ENCODE peak calls at places on chromosomes 2 and 18, in seven cellular contexts. One of them, this sample, is unnamed. For H3K27me3 and H3K9me3, the result is how much of the 10 kb centered on the place peaks cover.

GRCh38 chr2:218691234-218691633 is 19.3 kb downstream of the STK36 start:
- DNase-seq in CD8-positive, alpha-beta memory T cell: no peak
- DNase-seq in IMR-90: peak
- DNase-seq in adrenal gland: peak
- DNase-seq in neuronal stem cell: no peak
- DNase-seq in heart left ventricle: no peak
- DNase-seq in mammary epithelial cell: no peak
- DNase-seq in this sample: no peak

GRCh38 chr2:44075536-44075935 is 79.7 kb upstream of the LRPPRC start:
- DNase-seq in CD8-positive, alpha-beta memory T cell: no peak
- DNase-seq in IMR-90: peak
- DNase-seq in adrenal gland: no peak
- DNase-seq in neuronal stem cell: no peak
- DNase-seq in heart left ventricle: no peak
- DNase-seq in mammary epithelial cell: no peak
- DNase-seq in this sample: no peak

GRCh38 chr2:86213056-86213455 is 13.8 kb downstream of the MRPL35 start:
- DNase-seq in CD8-positive, alpha-beta memory T cell: no peak
- DNase-seq in IMR-90: no peak
- DNase-seq in adrenal gland: no peak
- DNase-seq in neuronal stem cell: no peak
- DNase-seq in heart left ventricle: no peak
- DNase-seq in mammary epithelial cell: no peak
- DNase-seq in this sample: no peak

GRCh38 chr18:61528961-61529360 is 195.7 kb downstream of the CDH20 start:
- DNase-seq in CD8-positive, alpha-beta memory T cell: no peak
- DNase-seq in IMR-90: no peak
- DNase-seq in adrenal gland: no peak
- DNase-seq in neuronal stem cell: no peak
- DNase-seq in heart left ventricle: no peak
- DNase-seq in mammary epithelial cell: no peak
- DNase-seq in this sample: no peak

GRCh38 chr18:55322176-55322735 is 265.7 kb downstream of the TCF4 start:
- DNase-seq in CD8-positive, alpha-beta memory T cell: no peak
- DNase-seq in IMR-90: peak
- DNase-seq in adrenal gland: peak
- DNase-seq in neuronal stem cell: peak
- DNase-seq in heart left ventricle: peak
- DNase-seq in mammary epithelial cell: peak
- DNase-seq in this sample: peak

GRCh38 chr2:69299772-69300516 is 87.1 kb downstream of the GFPT1 start:
- DNase-seq in CD8-positive, alpha-beta memory T cell: no peak
- DNase-seq in IMR-90: no peak
- DNase-seq in adrenal gland: no peak
- DNase-seq in neuronal stem cell: no peak
- DNase-seq in heart left ventricle: no peak
- DNase-seq in mammary epithelial cell: no peak
- DNase-seq in this sample: no peak

GRCh38 chr18:24633121-24633520 is 172.7 kb downstream of the HRH4 start:
- DNase-seq in CD8-positive, alpha-beta memory T cell: no peak
- DNase-seq in IMR-90: peak
- DNase-seq in adrenal gland: no peak
- DNase-seq in neuronal stem cell: no peak
- DNase-seq in heart left ventricle: no peak
- DNase-seq in mammary epithelial cell: peak
- DNase-seq in this sample: no peak

GRCh38 chr2:236685361-236685760 is 115.7 kb downstream of the ACKR3 start:
- DNase-seq in CD8-positive, alpha-beta memory T cell: no peak
- DNase-seq in IMR-90: no peak
- DNase-seq in adrenal gland: peak
- DNase-seq in neuronal stem cell: no peak
- DNase-seq in heart left ventricle: no peak
- DNase-seq in mammary epithelial cell: no peak
- DNase-seq in this sample: no peak

GRCh38 chr2:43218550-43219382 is 7.6 kb downstream of the ZFP36L2 start:
- DNase-seq in CD8-positive, alpha-beta memory T cell: peak
- DNase-seq in IMR-90: peak
- DNase-seq in adrenal gland: peak
- DNase-seq in neuronal stem cell: no peak
- DNase-seq in heart left ventricle: peak
- DNase-seq in mammary epithelial cell: peak
- DNase-seq in this sample: peak

GRCh38 chr2:71261534-71261933 is 34.6 kb upstream of the PAIP2B start:
- DNase-seq in CD8-positive, alpha-beta memory T cell: no peak
- DNase-seq in IMR-90: no peak
- DNase-seq in adrenal gland: peak
- DNase-seq in neuronal stem cell: no peak
- DNase-seq in heart left ventricle: peak
- DNase-seq in mammary epithelial cell: no peak
- DNase-seq in this sample: no peak
- H3K27me3 ChIP-seq in CD8-positive, alpha-beta memory T cell: under half
- H3K27me3 ChIP-seq in IMR-90: under half
- H3K27me3 ChIP-seq in adrenal gland: under half
- H3K27me3 ChIP-seq in neuronal stem cell: under half
- H3K27me3 ChIP-seq in heart left ventricle: under half
- H3K27me3 ChIP-seq in mammary epithelial cell: under half
- H3K27me3 ChIP-seq in this sample: under half

GRCh38 chr18:69718912-69719547 is 228.6 kb downstream of the CD226 start:
- DNase-seq in CD8-positive, alpha-beta memory T cell: no peak
- DNase-seq in IMR-90: no peak
- DNase-seq in adrenal gland: no peak
- DNase-seq in neuronal stem cell: no peak
- DNase-seq in heart left ventricle: no peak
- DNase-seq in mammary epithelial cell: no peak
- DNase-seq in this sample: no peak
- H3K9me3 ChIP-seq in CD8-positive, alpha-beta memory T cell: under half
- H3K9me3 ChIP-seq in IMR-90: under half
- H3K9me3 ChIP-seq in adrenal gland: under half
- H3K9me3 ChIP-seq in neuronal stem cell: under half
- H3K9me3 ChIP-seq in heart left ventricle: under half
- H3K9me3 ChIP-seq in mammary epithelial cell: under half
- H3K9me3 ChIP-seq in this sample: under half

DNA sequence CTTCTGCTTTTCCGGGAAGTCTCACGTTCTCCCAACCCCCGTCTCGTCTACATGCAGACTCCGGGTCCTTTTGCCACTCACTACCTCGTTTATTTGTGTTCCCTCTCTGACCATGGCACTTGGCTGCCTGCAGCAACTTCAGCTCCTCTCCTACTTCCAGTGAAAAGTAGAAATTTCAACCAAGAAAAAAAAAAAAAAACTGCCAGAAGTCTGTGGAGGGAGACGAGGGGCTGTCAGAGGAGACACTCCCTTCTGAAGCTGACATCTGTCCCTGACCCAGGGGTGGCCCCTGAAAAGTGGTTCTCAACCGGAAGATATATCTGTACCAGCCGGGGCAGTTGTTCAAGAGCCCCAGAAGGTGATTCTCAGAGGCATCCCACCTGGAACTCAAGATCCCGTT is 742 bp upstream of the MYO5B start:
- DNase-seq in CD8-positive, alpha-beta memory T cell: no peak
- DNase-seq in IMR-90: no peak
- DNase-seq in adrenal gland: no peak
- DNase-seq in neuronal stem cell: no peak
- DNase-seq in heart left ventricle: no peak
- DNase-seq in mammary epithelial cell: no peak
- DNase-seq in this sample: no peak
- H3K27me3 ChIP-seq in CD8-positive, alpha-beta memory T cell: under half
- H3K27me3 ChIP-seq in IMR-90: under half
- H3K27me3 ChIP-seq in adrenal gland: under half
- H3K27me3 ChIP-seq in neuronal stem cell: under half
- H3K27me3 ChIP-seq in heart left ventricle: under half
- H3K27me3 ChIP-seq in mammary epithelial cell: under half
- H3K27me3 ChIP-seq in this sample: half or more

GRCh38 chr2:777546-777945 is 100.3 kb upstream of the TMEM18 start:
- DNase-seq in CD8-positive, alpha-beta memory T cell: no peak
- DNase-seq in IMR-90: no peak
- DNase-seq in adrenal gland: no peak
- DNase-seq in neuronal stem cell: no peak
- DNase-seq in heart left ventricle: no peak
- DNase-seq in mammary epithelial cell: no peak
- DNase-seq in this sample: no peak
- H3K9me3 ChIP-seq in CD8-positive, alpha-beta memory T cell: under half
- H3K9me3 ChIP-seq in IMR-90: under half
- H3K9me3 ChIP-seq in adrenal gland: under half
- H3K9me3 ChIP-seq in neuronal stem cell: under half
- H3K9me3 ChIP-seq in heart left ventricle: under half
- H3K9me3 ChIP-seq in mammary epithelial cell: under half
- H3K9me3 ChIP-seq in this sample: under half

GRCh38 chr2:112021781-112022231 is 33.3 kb upstream of the TMEM87B start:
- DNase-seq in CD8-positive, alpha-beta memory T cell: no peak
- DNase-seq in IMR-90: peak
- DNase-seq in adrenal gland: no peak
- DNase-seq in neuronal stem cell: no peak
- DNase-seq in heart left ventricle: no peak
- DNase-seq in mammary epithelial cell: no peak
- DNase-seq in this sample: no peak

GRCh38 chr2:112021269-112021668 is 33.8 kb upstream of the TMEM87B start:
- DNase-seq in CD8-positive, alpha-beta memory T cell: no peak
- DNase-seq in IMR-90: no peak
- DNase-seq in adrenal gland: no peak
- DNase-seq in neuronal stem cell: no peak
- DNase-seq in heart left ventricle: no peak
- DNase-seq in mammary epithelial cell: no peak
- DNase-seq in this sample: no peak

GRCh38 chr2:112019510-112019909 is 35.6 kb upstream of the TMEM87B start:
- DNase-seq in CD8-positive, alpha-beta memory T cell: no peak
- DNase-seq in IMR-90: no peak
- DNase-seq in adrenal gland: no peak
- DNase-seq in neuronal stem cell: no peak
- DNase-seq in heart left ventricle: no peak
- DNase-seq in mammary epithelial cell: no peak
- DNase-seq in this sample: no peak

GRCh38 chr2:112018846-112019245 is 36.2 kb upstream of the TMEM87B start:
- DNase-seq in CD8-positive, alpha-beta memory T cell: no peak
- DNase-seq in IMR-90: no peak
- DNase-seq in adrenal gland: no peak
- DNase-seq in neuronal stem cell: no peak
- DNase-seq in heart left ventricle: no peak
- DNase-seq in mammary epithelial cell: no peak
- DNase-seq in this sample: no peak

GRCh38 chr2:112020561-112020960 is 34.5 kb upstream of the TMEM87B start:
- DNase-seq in CD8-positive, alpha-beta memory T cell: no peak
- DNase-seq in IMR-90: no peak
- DNase-seq in adrenal gland: no peak
- DNase-seq in neuronal stem cell: no peak
- DNase-seq in heart left ventricle: no peak
- DNase-seq in mammary epithelial cell: no peak
- DNase-seq in this sample: no peak
- H3K27me3 ChIP-seq in CD8-positive, alpha-beta memory T cell: under half
- H3K27me3 ChIP-seq in IMR-90: under half
- H3K27me3 ChIP-seq in adrenal gland: under half
- H3K27me3 ChIP-seq in neuronal stem cell: under half
- H3K27me3 ChIP-seq in heart left ventricle: under half
- H3K27me3 ChIP-seq in mammary epithelial cell: under half
- H3K27me3 ChIP-seq in this sample: under half

GRCh38 chr2:105398522-105399206 is at the start of gene FHL2:
- DNase-seq in CD8-positive, alpha-beta memory T cell: peak
- DNase-seq in IMR-90: peak
- DNase-seq in adrenal gland: peak
- DNase-seq in neuronal stem cell: peak
- DNase-seq in heart left ventricle: peak
- DNase-seq in mammary epithelial cell: peak
- DNase-seq in this sample: peak

GRCh38 chr2:105397025-105397722 is 1.7 kb downstream of the FHL2 start:
- DNase-seq in CD8-positive, alpha-beta memory T cell: no peak
- DNase-seq in IMR-90: no peak
- DNase-seq in adrenal gland: peak
- DNase-seq in neuronal stem cell: no peak
- DNase-seq in heart left ventricle: no peak
- DNase-seq in mammary epithelial cell: no peak
- DNase-seq in this sample: no peak

GRCh38 chr2:105399207-105399861 is 483 bp upstream of the FHL2 start:
- DNase-seq in CD8-positive, alpha-beta memory T cell: no peak
- DNase-seq in IMR-90: no peak
- DNase-seq in adrenal gland: peak
- DNase-seq in neuronal stem cell: no peak
- DNase-seq in heart left ventricle: no peak
- DNase-seq in mammary epithelial cell: no peak
- DNase-seq in this sample: no peak

GRCh38 chr2:105396254-105397024 is 2.4 kb downstream of the FHL2 start:
- DNase-seq in CD8-positive, alpha-beta memory T cell: no peak
- DNase-seq in IMR-90: peak
- DNase-seq in adrenal gland: peak
- DNase-seq in neuronal stem cell: no peak
- DNase-seq in heart left ventricle: no peak
- DNase-seq in mammary epithelial cell: peak
- DNase-seq in this sample: no peak

GRCh38 chr2:105397959-105398521 is 811 bp downstream of the FHL2 start:
- DNase-seq in CD8-positive, alpha-beta memory T cell: no peak
- DNase-seq in IMR-90: no peak
- DNase-seq in adrenal gland: peak
- DNase-seq in neuronal stem cell: no peak
- DNase-seq in heart left ventricle: no peak
- DNase-seq in mammary epithelial cell: no peak
- DNase-seq in this sample: no peak
- H3K9me3 ChIP-seq in CD8-positive, alpha-beta memory T cell: under half
- H3K9me3 ChIP-seq in IMR-90: under half
- H3K9me3 ChIP-seq in adrenal gland: under half
- H3K9me3 ChIP-seq in neuronal stem cell: under half
- H3K9me3 ChIP-seq in heart left ventricle: under half
- H3K9me3 ChIP-seq in mammary epithelial cell: under half
- H3K9me3 ChIP-seq in this sample: under half

GRCh38 chr2:104846955-104847820 is 6.7 kb upstream of the POU3F3 start:
- DNase-seq in CD8-positive, alpha-beta memory T cell: no peak
- DNase-seq in IMR-90: no peak
- DNase-seq in adrenal gland: no peak
- DNase-seq in neuronal stem cell: no peak
- DNase-seq in heart left ventricle: no peak
- DNase-seq in mammary epithelial cell: no peak
- DNase-seq in this sample: no peak

GRCh38 chr2:104846182-104846954 is 7.5 kb upstream of the POU3F3 start:
- DNase-seq in CD8-positive, alpha-beta memory T cell: no peak
- DNase-seq in IMR-90: no peak
- DNase-seq in adrenal gland: no peak
- DNase-seq in neuronal stem cell: no peak
- DNase-seq in heart left ventricle: no peak
- DNase-seq in mammary epithelial cell: no peak
- DNase-seq in this sample: no peak

GRCh38 chr2:104844813-104845551 is 8.9 kb upstream of the POU3F3 start:
- DNase-seq in CD8-positive, alpha-beta memory T cell: no peak
- DNase-seq in IMR-90: no peak
- DNase-seq in adrenal gland: no peak
- DNase-seq in neuronal stem cell: no peak
- DNase-seq in heart left ventricle: no peak
- DNase-seq in mammary epithelial cell: no peak
- DNase-seq in this sample: no peak

GRCh38 chr2:104847821-104848160 is 6.1 kb upstream of the POU3F3 start:
- DNase-seq in CD8-positive, alpha-beta memory T cell: no peak
- DNase-seq in IMR-90: no peak
- DNase-seq in adrenal gland: no peak
- DNase-seq in neuronal stem cell: no peak
- DNase-seq in heart left ventricle: no peak
- DNase-seq in mammary epithelial cell: no peak
- DNase-seq in this sample: no peak

DNA sequence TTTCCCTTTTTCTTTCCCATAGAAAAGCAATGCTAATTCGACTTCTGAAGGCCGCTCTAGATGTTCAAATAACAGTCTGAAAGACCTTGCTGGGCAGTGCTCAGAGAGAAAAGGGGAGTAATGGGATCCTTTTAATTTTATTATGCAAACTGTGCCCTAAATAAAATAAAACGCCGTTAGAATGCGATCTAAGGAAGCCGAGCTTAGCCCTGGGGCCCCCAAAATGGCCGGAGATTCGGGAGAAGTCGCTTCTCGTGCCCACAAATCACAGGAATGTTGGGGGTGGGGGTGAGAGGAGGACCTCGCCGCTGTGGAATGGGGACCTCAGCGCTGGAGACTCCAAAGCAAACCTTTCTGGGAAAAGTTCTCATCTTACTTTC is 8.4 kb upstream of the POU3F3 start:
- DNase-seq in CD8-positive, alpha-beta memory T cell: no peak
- DNase-seq in IMR-90: no peak
- DNase-seq in adrenal gland: no peak
- DNase-seq in neuronal stem cell: no peak
- DNase-seq in heart left ventricle: no peak
- DNase-seq in mammary epithelial cell: no peak
- DNase-seq in this sample: no peak
- H3K27me3 ChIP-seq in CD8-positive, alpha-beta memory T cell: under half
- H3K27me3 ChIP-seq in IMR-90: half or more
- H3K27me3 ChIP-seq in adrenal gland: half or more
- H3K27me3 ChIP-seq in neuronal stem cell: under half
- H3K27me3 ChIP-seq in heart left ventricle: half or more
- H3K27me3 ChIP-seq in mammary epithelial cell: half or more
- H3K27me3 ChIP-seq in this sample: half or more

This sample was measured in left ventricle myocardium inferior.